ENCODE peak calls at places on chromosomes 1 and 21, in four cellular contexts. K, C, V and E are unnamed samples.

GRCh38 chr1:241688940-241689368 is 36.9 kb downstream of the WDR64 start:
- DNase-seq in K (no peak), C (no peak), V (peak; percentile 73), E (peak; percentile 26)

GRCh38 chr1:1435094-1435903 is at the start of gene VWA1:
- DNase-seq in K (no peak), C (no peak), V (peak; percentile 72), E (peak; percentile 58)

GRCh38 chr1:200558866-200559459 is 61.6 kb downstream of the KIF14 start:
- DNase-seq in K (no peak), C (no peak), V (peak; percentile 52), E (peak; percentile 77)

GRCh38 chr1:55877440-55878232 is 662.5 kb upstream of the USP24 start:
- DNase-seq in K (no peak), C (no peak), V (no peak), E (peak; percentile 28)

GRCh38 chr21:42145569-42146250 is 73.2 kb upstream of the ABCG1 start:
- DNase-seq in K (peak; percentile 67), C (peak; percentile 7), V (peak; percentile 68), E (peak; percentile 54)

GRCh38 chr1:203592728-203593127 is 33.9 kb upstream of the ATP2B4 start:
- DNase-seq in K (no peak), C (no peak), V (peak; percentile 61), E (peak; percentile 54)

GRCh38 chr1:167747988-167748387 is 26.2 kb downstream of the MPZL1 start:
- DNase-seq in K (no peak), C (no peak), V (no peak), E (peak; percentile 58)

GRCh38 chr1:35269190-35269988 is 880 bp downstream of the ZMYM4 start:
- DNase-seq in K (no peak), C (no peak), V (peak; percentile 32), E (no peak)

GRCh38 chr1:97919568-97920261 is 1.1 kb downstream of the DPYD start:
- DNase-seq in K (no peak), C (no peak), V (no peak), E (peak; percentile 53)

GRCh38 chr1:69700770-69701169 is 133.0 kb downstream of the LRRC7 start:
- DNase-seq in K (peak; percentile 55), C (peak; percentile 2), V (peak; percentile 62), E (peak; percentile 1)

GRCh38 chr1:198741744-198742143 is 102.9 kb downstream of the PTPRC start:
- DNase-seq in K (peak; percentile 41), C (no peak), V (peak; percentile 1), E (peak; percentile 65)

GRCh38 chr1:165928075-165928731 is 100.8 kb downstream of the UCK2 start:
- DNase-seq in K (peak; percentile 31), C (no peak), V (peak; percentile 69), E (peak; percentile 56)

GRCh38 chr1:192159769-192160168 is 1.5 kb downstream of the RGS18 start:
- DNase-seq in K (no peak), C (no peak), V (no peak), E (no peak)

GRCh38 chr1:5889462-5889861 is 102.8 kb downstream of the NPHP4 start:
- DNase-seq in K (no peak), C (no peak), V (no peak), E (no peak)

GRCh38 chr1:178385662-178386061 is 111.1 kb downstream of the CLEC20A start:
- DNase-seq in K (no peak), C (no peak), V (no peak), E (no peak)

GRCh38 chr1:215128514-215128913 is 46.0 kb downstream of the KCNK2 start:
- DNase-seq in K (no peak), C (no peak), V (no peak), E (no peak)

GRCh38 chr1:164380893-164381292 is 178.1 kb upstream of the PBX1 start:
- DNase-seq in K (no peak), C (no peak), V (no peak), E (no peak)

GRCh38 chr1:224542783-224543440 is 73.2 kb upstream of the CNIH3 start:
- DNase-seq in K (no peak), C (no peak), V (peak; percentile 86), E (peak; percentile 99)

GRCh38 chr21:31938330-31939301 is 65.8 kb downstream of the HUNK start:
- DNase-seq in K (no peak), C (no peak), V (peak; percentile 28), E (no peak)

GRCh38 chr1:112794654-112795239 is 79.6 kb upstream of the PPM1J start:
- DNase-seq in K (peak; percentile 46), C (no peak), V (no peak), E (no peak)

GRCh38 chr1:29197590-29197924 is 15.9 kb upstream of the SRSF4 start:
- DNase-seq in K (peak; percentile 72), C (no peak), V (peak; percentile 92), E (peak; percentile 62)

GRCh38 chr1:17970757-17971156 is 136.8 kb upstream of the IGSF21 start:
- DNase-seq in K (no peak), C (no peak), V (no peak), E (no peak)

GRCh38 chr1:61980561-61980960 is 214.1 kb upstream of the L1TD1 start:
- DNase-seq in K (peak; percentile 40), C (no peak), V (peak; percentile 94), E (no peak)

GRCh38 chr1:61981870-61982660 is 212.6 kb upstream of the L1TD1 start:
- DNase-seq in K (no peak), C (no peak), V (peak; percentile 39), E (no peak)

GRCh38 chr1:61976566-61976965 is 218.1 kb upstream of the L1TD1 start:
- DNase-seq in K (no peak), C (no peak), V (no peak), E (no peak)

GRCh38 chr1:61979729-61980128 is 214.9 kb upstream of the L1TD1 start:
- DNase-seq in K (no peak), C (no peak), V (peak; percentile 76), E (no peak)

GRCh38 chr1:61978866-61979265 is 215.8 kb upstream of the L1TD1 start:
- DNase-seq in K (no peak), C (no peak), V (no peak), E (no peak)
- H4K5ac ChIP-seq in K (no peak overlapping the region), C (no peak overlapping the region), V (no peak overlapping the region), E (no peak overlapping the region)

DNA sequence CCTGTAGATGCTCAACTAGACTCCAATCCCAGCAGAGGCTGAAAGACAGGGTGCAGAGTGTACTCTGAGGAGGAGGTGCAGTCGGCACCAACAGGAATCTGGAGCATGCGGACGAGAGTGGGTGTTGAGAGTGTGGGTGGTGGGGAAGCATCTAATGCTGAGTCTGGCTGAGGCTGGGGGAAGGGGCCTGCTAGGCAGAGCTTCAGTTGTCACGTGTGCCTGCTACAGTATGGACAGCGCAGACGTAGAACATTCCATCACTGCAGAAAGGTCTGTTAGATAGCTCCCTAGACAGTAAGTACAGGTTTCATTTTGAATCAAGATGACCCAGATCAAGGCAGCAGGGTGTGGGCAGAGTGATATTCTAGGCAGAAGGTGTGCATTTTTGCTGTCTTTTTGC is 23.1 kb downstream of the SNAP47 start:
- DNase-seq in K (no peak), C (no peak), V (no peak), E (no peak)
- H4K5ac ChIP-seq in K (no peak overlapping the region), C (no peak overlapping the region), V (no peak overlapping the region), E (no peak overlapping the region)

GRCh38 chr1:213871179-213871578 is 116.6 kb upstream of the PROX1 start:
- DNase-seq in K (no peak), C (no peak), V (no peak), E (no peak)
- H4K5ac ChIP-seq in K (no peak overlapping the region), C (no peak overlapping the region), V (no peak overlapping the region), E (no peak overlapping the region)

GRCh38 chr1:231235526-231235925 is 5.5 kb upstream of the GNPAT start:
- DNase-seq in K (no peak), C (no peak), V (no peak), E (no peak)
- H4K5ac ChIP-seq in K (no peak overlapping the region), C (no peak overlapping the region), V (no peak overlapping the region), E (no peak overlapping the region)

GRCh38 chr21:39009587-39010225 is 173.5 kb downstream of the PSMG1 start:
- DNase-seq in K (no peak), C (no peak), V (no peak), E (no peak)
- H4K5ac ChIP-seq in K (no peak overlapping the region), C (no peak overlapping the region), V (no peak overlapping the region), E (no peak overlapping the region)

DNA sequence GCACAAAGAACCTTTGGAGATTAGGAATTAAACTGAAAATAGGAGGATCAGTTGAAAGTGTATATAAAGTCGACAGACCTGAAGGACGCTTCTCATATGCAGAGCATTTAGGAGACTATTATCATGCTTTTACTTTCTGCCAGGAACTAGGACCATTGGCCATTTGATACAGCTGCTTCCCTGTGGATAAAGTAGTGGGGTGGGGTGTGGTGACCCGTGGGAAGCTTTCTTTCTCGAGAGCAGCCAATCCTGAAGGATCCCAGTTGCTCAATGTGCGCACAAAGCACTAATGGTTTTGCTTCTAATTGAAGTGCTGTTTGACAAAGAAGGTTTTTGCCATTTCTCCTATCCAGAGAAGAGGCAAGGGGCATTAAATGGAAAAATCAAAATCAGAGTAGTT is 14.9 kb upstream of the CD55 start:
- DNase-seq in K (peak; percentile 28), C (no peak), V (no peak), E (no peak)
- H4K5ac ChIP-seq in K (no peak overlapping the region), C (no peak overlapping the region), V (no peak overlapping the region), E (no peak overlapping the region)

GRCh38 chr1:248821641-248822040 is 4.1 kb downstream of the SH3BP5L start:
- DNase-seq in K (no peak), C (no peak), V (no peak), E (no peak)
- H4K5ac ChIP-seq in K (no peak overlapping the region), C (no peak overlapping the region), V (no peak overlapping the region), E (no peak overlapping the region)

GRCh38 chr1:88801575-88802208 is 89.7 kb downstream of the GTF2B start:
- DNase-seq in K (no peak), C (no peak), V (no peak), E (peak; percentile 42)

GRCh38 chr1:88800382-88801051 is 90.8 kb downstream of the GTF2B start:
- DNase-seq in K (no peak), C (no peak), V (peak; percentile 29), E (peak; percentile 13)

GRCh38 chr1:88802404-88802803 is 89.0 kb downstream of the GTF2B start:
- DNase-seq in K (no peak), C (no peak), V (no peak), E (no peak)

GRCh38 chr1:88803444-88803843 is 87.9 kb downstream of the GTF2B start:
- DNase-seq in K (no peak), C (no peak), V (no peak), E (no peak)

DNA sequence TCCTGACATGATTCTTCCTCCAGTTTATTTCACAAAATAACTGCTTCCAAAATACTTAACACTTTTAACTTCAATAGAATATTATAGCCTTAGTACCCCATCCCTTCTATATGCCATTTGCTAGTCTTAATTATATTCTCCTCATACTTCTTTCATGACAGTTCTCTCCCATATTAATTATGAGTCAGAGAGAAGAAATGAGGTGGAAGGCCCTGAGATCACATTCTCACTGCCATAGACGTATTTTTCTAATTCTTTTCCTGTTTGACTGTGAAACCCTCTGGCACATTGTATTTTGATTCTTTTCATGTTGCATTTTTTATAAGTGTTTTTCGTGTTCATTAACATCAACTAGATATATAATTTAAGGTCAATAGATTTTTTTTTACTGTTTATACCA is 88.4 kb downstream of the GTF2B start:
- DNase-seq in K (no peak), C (no peak), V (no peak), E (peak; percentile 61)
- H4K5ac ChIP-seq in K (no peak overlapping the region), C (no peak overlapping the region), V (no peak overlapping the region), E (no peak overlapping the region)